ENCODE peak calls at places on chromosomes 7 and 10, in six cellular contexts. T, P, V, U, O and S are unnamed samples.

GRCh38 chr7:135427166-135427565 is 82.7 kb downstream of the CNOT4 start:
- DNase-seq in T (no peak), P (no peak), V (no peak), U (no peak), O (no peak), S (no peak)

GRCh38 chr7:4470246-4470645 is 211.8 kb upstream of the FOXK1 start:
- DNase-seq in T (no peak), P (no peak), V (no peak), U (no peak), O (no peak), S (no peak)

GRCh38 chr7:128932862-128933821 is 4.6 kb upstream of the IRF5 start:
- DNase-seq in T (no peak), P (no peak), V (no peak), U (no peak), O (peak; percentile 97), S (no peak)

GRCh38 chr10:103679096-103679790 is 176.1 kb downstream of the SH3PXD2A start:
- DNase-seq in T (no peak), P (no peak), V (no peak), U (no peak), O (no peak), S (no peak)

GRCh38 chr10:99647601-99648151 is 11.6 kb upstream of the ENTPD7 start:
- DNase-seq in T (no peak), P (no peak), V (no peak), U (no peak), O (no peak), S (no peak)

GRCh38 chr7:141312395-141312794 is 238.5 kb downstream of the TMEM178B start:
- DNase-seq in T (no peak), P (no peak), V (no peak), U (no peak), O (no peak), S (no peak)

GRCh38 chr7:767580-767940 is 40.5 kb upstream of the PRKAR1B start:
- DNase-seq in T (no peak), P (no peak), V (peak; percentile 94), U (no peak), O (no peak), S (no peak)

GRCh38 chr7:68238204-68238805 is 1241.7 kb downstream of the TYW1 start:
- DNase-seq in T (no peak), P (peak; percentile 1), V (no peak), U (no peak), O (no peak), S (no peak)

GRCh38 chr7:85614684-85615083 is 427.8 kb upstream of the SEMA3D start:
- DNase-seq in T (no peak), P (no peak), V (no peak), U (no peak), O (no peak), S (no peak)

GRCh38 chr7:6286486-6286885 is 14.1 kb upstream of the CYTH3 start:
- DNase-seq in T (no peak), P (no peak), V (no peak), U (peak; percentile 29), O (no peak), S (peak; percentile 80)

GRCh38 chr10:111360260-111360925 is 283.6 kb downstream of the ADRA2A start:
- DNase-seq in T (peak; percentile 64), P (peak; percentile 33), V (peak; percentile 45), U (peak; percentile 82), O (peak; percentile 82), S (peak; percentile 62)

GRCh38 chr7:108002726-108003590 is at the start of gene LAMB1:
- DNase-seq in T (no peak), P (peak; percentile 69), V (peak; percentile 98), U (no peak), O (no peak), S (peak; percentile 81)

GRCh38 chr10:113071446-113071845 is 121.4 kb downstream of the TCF7L2 start:
- DNase-seq in T (no peak), P (no peak), V (peak; percentile 44), U (no peak), O (no peak), S (peak; percentile 16)

GRCh38 chr7:22931011-22931410 is 82.9 kb downstream of the HYCC1 start:
- DNase-seq in T (no peak), P (no peak), V (no peak), U (no peak), O (no peak), S (peak; percentile 32)

GRCh38 chr7:2476776-2477446 is 713 bp upstream of the GRIFIN start:
- DNase-seq in T (no peak), P (no peak), V (no peak), U (no peak), O (no peak), S (no peak)

GRCh38 chr10:63318491-63318890 is 147.3 kb downstream of the JMJD1C start:
- DNase-seq in T (no peak), P (no peak), V (no peak), U (no peak), O (no peak), S (no peak)

GRCh38 chr10:115909037-115909436 is 364.0 kb downstream of the GFRA1 start:
- DNase-seq in T (no peak), P (no peak), V (no peak), U (no peak), O (no peak), S (no peak)

GRCh38 chr10:99435986-99436633 is 5.7 kb upstream of the GOT1 start:
- DNase-seq in T (peak; percentile 44), P (peak; percentile 72), V (peak; percentile 36), U (peak; percentile 82), O (peak; percentile 69), S (peak; percentile 66)

GRCh38 chr10:103120977-103121735 is 71.9 kb downstream of the NT5C2 start:
- DNase-seq in T (no peak), P (no peak), V (no peak), U (no peak), O (no peak), S (peak; percentile 47)

GRCh38 chr7:131897016-131897789 is 340.8 kb upstream of the PODXL start:
- DNase-seq in T (peak; percentile 12), P (peak; percentile 62), V (peak; percentile 16), U (no peak), O (no peak), S (peak; percentile 87)
- H3K9me2 ChIP-seq in T (no peaks in the 10 kb centered on the region), P (no peaks in the 10 kb centered on the region), V (no peaks in the 10 kb centered on the region), U (no peaks in the 10 kb centered on the region), O (no peaks in the 10 kb centered on the region), S (no peaks in the 10 kb centered on the region)

DNA sequence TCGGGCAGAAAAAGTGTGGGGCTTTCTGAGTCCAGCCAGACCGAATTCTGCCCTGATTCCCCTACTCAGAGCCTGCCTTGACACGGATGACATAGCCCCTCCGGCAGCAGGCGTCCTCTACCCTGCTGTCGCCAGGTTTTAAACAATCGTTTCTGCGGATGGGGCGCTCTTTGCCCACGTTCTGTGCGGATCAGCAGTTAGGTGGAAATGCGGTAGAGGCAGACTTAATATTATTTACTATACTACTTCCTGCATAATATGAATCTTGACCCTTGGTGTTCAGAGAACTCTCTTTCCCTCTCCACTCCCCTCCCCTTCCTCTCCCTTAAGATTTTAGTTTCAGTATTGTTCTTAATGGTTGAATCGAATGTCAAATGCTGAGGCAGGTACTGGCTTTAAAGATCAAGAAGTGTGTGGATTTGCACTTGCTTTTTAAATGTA is 2.4 kb downstream of the GATA3 start:
- DNase-seq in T (no peak), P (no peak), V (no peak), U (no peak), O (no peak), S (no peak)
- H3K79me2 ChIP-seq in T (no peaks in the 10 kb centered on the region), P (peaks cover 36% of the 10 kb centered on the region), V (peaks cover 92% of the 10 kb centered on the region), U (no peaks in the 10 kb centered on the region), O (no peaks in the 10 kb centered on the region), S (no peaks in the 10 kb centered on the region)

GRCh38 chr7:134031835-134032617 is 95.1 kb upstream of the LRGUK start:
- DNase-seq in T (no peak), P (peak; percentile 26), V (no peak), U (no peak), O (no peak), S (no peak)

GRCh38 chr7:134029743-134030142 is 97.4 kb upstream of the LRGUK start:
- DNase-seq in T (no peak), P (no peak), V (no peak), U (no peak), O (no peak), S (no peak)

GRCh38 chr7:134028853-134029252 is 98.3 kb upstream of the LRGUK start:
- DNase-seq in T (no peak), P (no peak), V (no peak), U (no peak), O (no peak), S (no peak)

GRCh38 chr7:134030460-134030865 is 96.7 kb upstream of the LRGUK start:
- DNase-seq in T (no peak), P (no peak), V (no peak), U (no peak), O (no peak), S (no peak)

GRCh38 chr7:134034652-134035051 is 92.5 kb upstream of the LRGUK start:
- DNase-seq in T (no peak), P (peak; percentile 84), V (no peak), U (no peak), O (no peak), S (no peak)
- H3K9ac ChIP-seq in T (no peak overlapping the region), P (peak overlapping the region; percentile 59), V (no peak overlapping the region), U (no peak overlapping the region), O (no peak overlapping the region), S (no peak overlapping the region)

DNA sequence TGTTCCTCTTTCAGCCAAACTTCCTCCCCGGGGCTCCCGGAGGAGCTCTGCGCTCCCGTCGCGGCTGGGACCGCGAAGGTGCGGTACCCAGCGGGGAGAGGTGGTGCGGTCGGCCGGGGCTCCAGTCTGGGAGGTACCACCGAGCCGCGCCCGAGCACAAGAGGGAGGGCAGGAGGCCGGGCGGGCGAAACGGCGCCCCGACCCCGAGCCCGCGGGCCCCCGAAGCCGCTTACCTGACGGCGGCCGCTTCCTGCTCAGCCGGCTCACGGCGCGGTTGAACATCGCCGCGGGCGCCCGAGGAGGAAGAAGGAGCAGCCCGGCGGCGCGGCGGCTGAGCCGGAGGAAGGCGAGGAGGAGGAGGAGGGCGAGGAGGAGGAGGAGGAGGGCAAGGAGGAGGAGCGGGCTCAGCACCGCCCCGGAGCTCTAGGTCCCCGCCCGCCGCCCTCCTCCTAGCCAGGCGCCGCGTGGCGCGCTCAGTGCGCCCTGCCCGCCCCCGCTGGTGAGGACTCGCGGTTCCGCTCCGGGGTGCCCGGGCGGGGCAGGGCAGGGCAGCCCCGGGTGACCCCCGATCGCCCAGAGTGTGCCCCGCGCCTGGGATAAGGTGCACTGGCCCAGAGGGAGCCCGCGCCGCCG is at the start of gene RGS10:
- DNase-seq in T (peak; percentile 56), P (peak; percentile 67), V (peak; percentile 65), U (peak; percentile 96), O (peak; percentile 86), S (peak; percentile 92)
- H3K9me2 ChIP-seq in T (no peaks in the 10 kb centered on the region), P (no peaks in the 10 kb centered on the region), V (no peaks in the 10 kb centered on the region), U (no peaks in the 10 kb centered on the region), O (no peaks in the 10 kb centered on the region), S (no peaks in the 10 kb centered on the region)